ENCODE peak calls at places on chromosomes 16 and 17, in six cellular contexts. C is upper lobe of left lung, F is GM12878, O is sigmoid colon, H is stomach, E is transverse colon. R is an unnamed sample. For H3K36me3, the result is how much of the 10 kb centered on the place peaks cover.

GRCh38 chr17:76793775-76794174 is 55.9 kb downstream of the MFSD11 start:
- DNase-seq in C (no peak), F (no peak), O (no peak), H (no peak), E (no peak), R (no peak)

GRCh38 chr16:49492090-49492801 is 118.6 kb downstream of the C16orf78 start:
- DNase-seq in C (peak), F (no peak), O (peak), H (peak), E (peak), R (no peak)

GRCh38 chr16:87044031-87044380 is 273.2 kb downstream of the C16orf95 start:
- DNase-seq in C (no peak), F (no peak), O (peak), H (no peak), E (no peak), R (no peak)

GRCh38 chr17:8234361-8235270 is 13.2 kb downstream of the CTC1 start:
- DNase-seq in C (no peak), F (no peak), O (no peak), H (no peak), E (no peak), R (no peak)

GRCh38 chr16:77951788-77952187 is 70.6 kb upstream of the CLEC3A start:
- DNase-seq in C (no peak), F (peak), O (no peak), H (no peak), E (no peak), R (no peak)

GRCh38 chr16:55912022-55912421 is 36.8 kb upstream of the CES5A start:
- DNase-seq in C (no peak), F (no peak), O (no peak), H (no peak), E (no peak), R (no peak)

GRCh38 chr16:4373909-4374742 is 2.5 kb downstream of the VASN start:
- DNase-seq in C (peak), F (no peak), O (peak), H (peak), E (peak), R (no peak)

GRCh38 chr17:42285346-42286050 is 2.8 kb upstream of the STAT5A start:
- DNase-seq in C (no peak), F (no peak), O (peak), H (peak), E (no peak), R (peak)

GRCh38 chr16:48592839-48593429 is 17.0 kb downstream of the N4BP1 start:
- DNase-seq in C (no peak), F (no peak), O (no peak), H (no peak), E (no peak), R (no peak)

GRCh38 chr16:65494080-65494479 is 372.2 kb upstream of the CDH11 start:
- DNase-seq in C (no peak), F (no peak), O (no peak), H (no peak), E (no peak), R (no peak)

GRCh38 chr17:35900693-35901487 is 20.7 kb upstream of the CCL5 start:
- DNase-seq in C (no peak), F (no peak), O (no peak), H (no peak), E (no peak), R (no peak)

GRCh38 chr17:64679710-64680216 is 17.7 kb upstream of the SMURF2 start:
- DNase-seq in C (no peak), F (no peak), O (no peak), H (no peak), E (no peak), R (no peak)

GRCh38 chr16:86716649-86717048 is 138.3 kb downstream of the FOXL1 start:
- DNase-seq in C (no peak), F (no peak), O (no peak), H (no peak), E (no peak), R (no peak)

GRCh38 chr16:48188449-48189102 is 32.8 kb upstream of the ABCC12 start:
- DNase-seq in C (no peak), F (peak), O (no peak), H (no peak), E (no peak), R (no peak)

GRCh38 chr17:58520843-58521430 is 6.5 kb upstream of the MTMR4 start:
- DNase-seq in C (no peak), F (no peak), O (no peak), H (no peak), E (no peak), R (no peak)

GRCh38 chr17:58516644-58517377 is 2.4 kb upstream of the MTMR4 start:
- DNase-seq in C (no peak), F (no peak), O (peak), H (no peak), E (peak), R (no peak)

GRCh38 chr17:58515286-58515685 is 848 bp upstream of the MTMR4 start:
- DNase-seq in C (no peak), F (no peak), O (no peak), H (no peak), E (no peak), R (no peak)

GRCh38 chr17:58517378-58517927 is 3.0 kb upstream of the MTMR4 start:
- DNase-seq in C (no peak), F (no peak), O (no peak), H (no peak), E (no peak), R (no peak)

GRCh38 chr17:58517928-58518609 is 3.6 kb upstream of the MTMR4 start:
- DNase-seq in C (peak), F (peak), O (peak), H (peak), E (peak), R (peak)
- TF ChIP-seq EP300 in C (no peak), F (no peak), O (no peak), H (no peak), E (no peak), R (no peak)

DNA sequence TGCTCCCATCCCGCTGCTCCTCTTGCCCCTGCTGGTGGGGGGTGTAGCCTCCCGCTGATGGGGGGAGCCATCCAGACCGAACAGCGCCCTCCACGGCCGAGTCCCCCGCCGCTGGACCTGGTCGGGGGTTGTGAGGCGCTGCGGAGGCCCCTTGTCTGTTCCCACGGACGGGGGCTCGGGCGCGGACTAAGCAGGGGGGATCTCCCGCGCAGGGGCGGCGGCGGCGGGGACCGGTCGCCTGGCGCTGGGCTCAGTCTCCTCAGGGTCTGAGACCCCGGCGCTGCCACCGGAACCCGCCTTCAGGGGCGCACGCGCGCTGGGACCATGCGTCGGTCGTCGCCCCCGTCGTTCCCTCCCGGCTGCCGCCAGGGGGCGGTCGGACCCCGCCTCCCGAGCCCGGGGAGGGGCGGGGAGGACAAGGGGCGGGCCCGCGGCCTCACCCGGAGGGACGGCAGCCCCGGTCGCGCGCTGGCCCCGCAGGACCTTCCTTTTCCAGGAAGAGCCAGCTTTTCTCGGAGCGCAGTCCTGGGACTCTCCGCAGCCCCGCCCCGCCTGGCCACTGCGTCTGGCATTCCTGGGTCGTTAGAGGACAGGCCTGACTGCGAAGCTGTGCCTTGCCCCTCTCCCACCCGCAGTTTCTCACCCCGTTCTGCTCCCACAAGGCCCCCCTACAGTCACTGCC is 6.3 kb upstream of the IL32 start:
- DNase-seq in C (peak), F (no peak), O (peak), H (peak), E (peak), R (peak)
- TF ChIP-seq POLR2AphosphoS5 in C (peak), F (no peak), O (no peak), H (peak), E (peak), R (peak)

GRCh38 chr17:51164911-51165679 is 1.1 kb upstream of the NME2 start:
- DNase-seq in C (peak), F (no peak), O (no peak), H (no peak), E (no peak), R (no peak)
- H3K36me3 ChIP-seq in C (under half), F (under half), O (under half), H (under half), E (under half), R (under half)

DNA sequence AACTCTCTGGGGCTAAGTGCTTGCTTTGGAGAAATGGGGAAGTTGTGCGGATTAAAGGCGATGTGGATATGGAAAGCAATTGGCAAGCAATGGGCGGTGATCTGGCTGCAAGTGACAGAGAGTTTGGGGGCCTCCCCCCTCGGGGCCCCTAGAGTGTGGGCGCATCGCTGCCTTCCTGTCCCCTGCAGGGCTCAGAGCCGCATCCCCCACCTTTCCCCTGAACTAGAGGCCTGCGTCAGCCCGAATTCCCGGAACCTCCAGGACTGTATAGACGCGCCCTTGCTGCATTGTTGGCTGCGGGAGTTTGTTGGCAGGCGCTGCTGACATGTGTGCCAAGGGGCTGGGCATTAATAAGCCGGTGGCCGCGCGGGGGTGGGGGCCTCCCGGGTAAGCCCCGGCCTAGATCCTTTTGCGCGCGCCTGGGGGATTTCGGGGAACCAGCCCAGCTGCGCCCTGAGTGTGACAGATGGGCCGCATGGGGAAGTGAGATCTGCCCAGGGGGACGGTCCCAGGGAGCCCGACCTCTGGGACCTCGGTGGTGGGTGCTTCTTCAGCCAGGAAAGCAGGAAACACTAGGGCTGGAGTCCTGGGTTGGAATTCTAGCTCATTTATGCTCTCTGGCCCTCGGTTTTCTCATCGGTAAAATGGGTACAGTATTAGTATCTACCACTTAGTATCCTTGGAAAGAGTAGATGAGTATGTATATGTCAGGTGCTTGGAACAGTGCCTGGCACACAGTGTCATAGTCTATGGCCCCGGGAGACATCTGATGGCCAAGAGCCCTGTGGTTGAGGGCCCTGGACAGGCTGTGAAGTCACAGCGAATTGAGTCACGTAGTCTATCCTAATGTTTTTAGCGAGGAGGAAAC is 1.0 kb downstream of the EEF2K start:
- DNase-seq in C (peak), F (peak), O (peak), H (peak), E (peak), R (peak)
- TF ChIP-seq EP300 in C (peak), F (no peak), O (no peak), H (no peak), E (peak), R (no peak)

GRCh38 chr17:81396278-81396721 is 1.0 kb downstream of the BAHCC1 start:
- DNase-seq in C (peak), F (no peak), O (no peak), H (no peak), E (no peak), R (no peak)
- TF ChIP-seq POLR2AphosphoS5 in C (no peak), F (no peak), O (no peak), H (no peak), E (no peak), R (peak)

DNA sequence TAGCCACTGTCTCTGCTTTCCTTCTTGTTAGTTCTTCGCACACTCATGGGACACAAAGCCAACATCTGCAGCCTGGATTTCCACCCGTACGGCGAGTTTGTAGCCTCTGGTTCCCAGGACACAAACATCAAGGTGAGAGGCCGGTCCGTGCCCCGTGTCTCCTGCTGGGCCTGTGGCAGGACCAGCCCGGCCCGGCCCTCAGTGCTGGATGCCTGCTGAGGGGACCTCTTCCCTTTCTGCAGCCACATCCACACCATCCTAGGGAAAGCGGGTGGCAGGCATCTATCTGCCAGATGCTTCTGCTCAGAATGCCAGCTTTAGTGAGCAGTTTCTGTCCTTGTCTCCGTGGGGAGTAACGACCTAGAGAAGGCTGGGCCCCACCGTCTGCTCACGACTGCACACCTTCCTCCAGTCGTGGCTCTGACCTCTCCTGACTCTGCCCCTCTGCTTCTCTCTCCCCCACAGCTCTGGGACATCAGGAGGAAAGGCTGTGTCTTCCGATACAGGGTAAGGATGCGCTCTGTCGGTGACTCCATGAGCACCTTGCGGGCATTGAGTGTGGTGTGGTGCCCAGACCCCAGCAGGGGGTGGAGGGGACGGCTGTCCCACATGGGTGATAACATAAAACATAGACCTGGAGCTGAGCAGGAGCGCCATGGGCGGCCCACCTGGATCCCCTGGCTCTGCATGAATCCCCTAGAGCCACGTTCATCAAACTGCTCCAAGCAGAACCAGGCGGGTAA is 15.4 kb downstream of the KATNB1 start:
- DNase-seq in C (peak), F (no peak), O (no peak), H (no peak), E (no peak), R (no peak)
- H3K36me3 ChIP-seq in C (under half), F (under half), O (under half), H (under half), E (under half), R (under half)

GRCh38 chr17:83149761-83150251 is 70.4 kb downstream of the METRNL start:
- DNase-seq in C (peak), F (no peak), O (peak), H (no peak), E (no peak), R (peak)

GRCh38 chr17:83149326-83149725 is 69.9 kb downstream of the METRNL start:
- DNase-seq in C (no peak), F (no peak), O (peak), H (no peak), E (no peak), R (peak)

GRCh38 chr17:83151442-83152220 is 72.2 kb downstream of the METRNL start:
- DNase-seq in C (peak), F (no peak), O (peak), H (no peak), E (no peak), R (peak)

GRCh38 chr17:83151056-83151441 is 71.6 kb downstream of the METRNL start:
- DNase-seq in C (peak), F (no peak), O (no peak), H (no peak), E (no peak), R (no peak)

GRCh38 chr17:83150369-83151055 is 71.1 kb downstream of the METRNL start:
- DNase-seq in C (no peak), F (no peak), O (no peak), H (no peak), E (no peak), R (peak)
- TF ChIP-seq EP300 in C (no peak), F (no peak), O (no peak), H (no peak), E (no peak), R (no peak)

GRCh38 chr17:20191066-20191465 is 181.9 kb downstream of the SPECC1 start:
- DNase-seq in C (no peak), F (no peak), O (no peak), H (no peak), E (no peak), R (no peak)

GRCh38 chr17:20190605-20191004 is 181.4 kb downstream of the SPECC1 start:
- DNase-seq in C (no peak), F (no peak), O (no peak), H (no peak), E (no peak), R (no peak)

GRCh38 chr17:20187049-20187448 is 177.9 kb downstream of the SPECC1 start:
- DNase-seq in C (no peak), F (no peak), O (no peak), H (no peak), E (no peak), R (no peak)

GRCh38 chr17:20189322-20189721 is 180.2 kb downstream of the SPECC1 start:
- DNase-seq in C (no peak), F (no peak), O (no peak), H (no peak), E (no peak), R (no peak)

DNA sequence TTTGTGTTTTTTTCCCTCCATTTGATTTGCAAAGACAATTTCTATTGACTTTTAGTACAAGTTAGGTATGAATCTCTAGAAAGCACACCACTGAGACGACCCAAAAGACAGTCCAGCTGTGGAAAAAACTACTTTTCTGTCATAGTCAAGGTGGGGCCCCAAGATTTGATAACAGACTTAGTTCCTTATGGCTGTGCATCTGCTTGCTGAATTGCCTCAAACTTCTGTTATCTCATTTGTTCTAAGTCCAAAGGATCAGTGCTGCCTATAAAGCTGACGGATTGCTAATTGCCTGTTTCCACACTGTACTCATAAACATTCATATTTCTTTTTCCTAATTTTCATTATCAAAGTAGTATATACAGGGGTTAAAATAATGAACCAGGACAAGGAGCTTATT is 180.8 kb downstream of the SPECC1 start:
- DNase-seq in C (no peak), F (no peak), O (no peak), H (no peak), E (no peak), R (no peak)
- TF ChIP-seq POLR2AphosphoS5 in C (no peak), F (no peak), O (no peak), H (no peak), E (no peak), R (no peak)

GRCh38 chr17:80352216-80352895 is 62.6 kb upstream of the ENDOV start:
- DNase-seq in C (no peak), F (no peak), O (peak), H (no peak), E (no peak), R (no peak)

GRCh38 chr17:80354381-80354780 is 60.6 kb upstream of the ENDOV start:
- DNase-seq in C (no peak), F (no peak), O (peak), H (no peak), E (no peak), R (no peak)

GRCh38 chr17:80353718-80354275 is 61.2 kb upstream of the ENDOV start:
- DNase-seq in C (no peak), F (no peak), O (peak), H (no peak), E (no peak), R (no peak)

GRCh38 chr17:80356231-80356856 is 58.6 kb upstream of the ENDOV start:
- DNase-seq in C (peak), F (no peak), O (peak), H (no peak), E (no peak), R (no peak)

DNA sequence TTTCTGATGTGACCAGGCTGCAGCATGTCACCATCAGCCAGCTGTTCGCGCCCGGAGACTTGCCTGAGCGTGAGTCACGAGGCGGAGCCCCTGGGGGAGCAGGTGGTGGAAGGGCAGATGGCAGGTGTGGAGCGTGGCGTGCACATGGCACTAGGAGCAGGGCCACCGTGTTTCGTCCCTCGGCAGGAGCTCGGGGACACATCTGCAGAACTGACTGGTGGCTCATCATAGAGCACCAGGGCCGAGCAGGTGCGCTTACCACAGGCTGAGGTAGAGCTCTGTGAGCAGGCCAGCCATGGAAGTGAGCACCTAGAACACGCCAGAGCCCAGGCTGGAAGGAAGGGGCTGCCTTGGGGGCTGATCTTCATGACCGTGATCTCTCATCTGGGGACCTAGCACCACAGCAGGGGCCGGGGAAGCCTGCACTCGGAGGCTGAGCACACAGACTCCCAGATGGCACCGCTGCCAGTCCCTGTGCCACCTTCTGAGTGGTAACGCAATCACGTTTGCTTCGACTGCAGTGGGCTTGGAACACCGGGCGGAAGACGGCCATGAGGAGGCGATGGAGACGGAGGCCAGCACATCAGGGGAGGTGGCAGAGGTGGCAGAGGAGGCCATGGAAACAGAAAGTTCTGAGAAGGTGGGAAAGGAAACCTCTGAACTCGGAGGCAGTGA is 61.8 kb upstream of the ENDOV start:
- DNase-seq in C (peak), F (no peak), O (peak), H (no peak), E (no peak), R (no peak)
- H3K36me3 ChIP-seq in C (half or more), F (under half), O (half or more), H (half or more), E (half or more), R (half or more)